ENCODE peak calls at places on chromosomes 16 and 17, in six cellular contexts. One of them, this sample, is unnamed. For H3K27me3, the result is how much of the 10 kb centered on the place peaks cover.

GRCh38 chr17:65593870-65594584 is 32.6 kb upstream of the AXIN2 start:
- DNase-seq in tibial nerve: no peak
- DNase-seq in suprapubic skin: no peak
- DNase-seq in sigmoid colon: no peak
- DNase-seq in ovary: no peak
- DNase-seq in transverse colon: no peak
- DNase-seq in this sample: no peak

GRCh38 chr16:23564964-23565363 is 7.4 kb downstream of the UBFD1 start:
- DNase-seq in tibial nerve: no peak
- DNase-seq in suprapubic skin: no peak
- DNase-seq in sigmoid colon: no peak
- DNase-seq in ovary: no peak
- DNase-seq in transverse colon: no peak
- DNase-seq in this sample: no peak

GRCh38 chr17:28211811-28212210 is 107.2 kb upstream of the TMEM97 start:
- DNase-seq in tibial nerve: no peak
- DNase-seq in suprapubic skin: no peak
- DNase-seq in sigmoid colon: no peak
- DNase-seq in ovary: no peak
- DNase-seq in transverse colon: no peak
- DNase-seq in this sample: no peak

GRCh38 chr16:14454391-14454790 is 175.7 kb downstream of the PARN start:
- DNase-seq in tibial nerve: no peak
- DNase-seq in suprapubic skin: no peak
- DNase-seq in sigmoid colon: no peak
- DNase-seq in ovary: no peak
- DNase-seq in transverse colon: no peak
- DNase-seq in this sample: no peak

GRCh38 chr17:80844418-80844990 is 147.1 kb upstream of the CHMP6 start:
- DNase-seq in tibial nerve: no peak
- DNase-seq in suprapubic skin: no peak
- DNase-seq in sigmoid colon: no peak
- DNase-seq in ovary: no peak
- DNase-seq in transverse colon: no peak
- DNase-seq in this sample: no peak

GRCh38 chr16:2708955-2709587 is 11.0 kb downstream of the PRSS27 start:
- DNase-seq in tibial nerve: no peak
- DNase-seq in suprapubic skin: no peak
- DNase-seq in sigmoid colon: no peak
- DNase-seq in ovary: no peak
- DNase-seq in transverse colon: no peak
- DNase-seq in this sample: no peak

GRCh38 chr17:21523482-21524210 is 147.5 kb downstream of the KCNJ12 start:
- DNase-seq in tibial nerve: no peak
- DNase-seq in suprapubic skin: no peak
- DNase-seq in sigmoid colon: no peak
- DNase-seq in ovary: no peak
- DNase-seq in transverse colon: no peak
- DNase-seq in this sample: no peak

GRCh38 chr16:82651921-82652601 is 25.3 kb downstream of the CDH13 start:
- DNase-seq in tibial nerve: no peak
- DNase-seq in suprapubic skin: no peak
- DNase-seq in sigmoid colon: peak
- DNase-seq in ovary: no peak
- DNase-seq in transverse colon: peak
- DNase-seq in this sample: no peak

GRCh38 chr16:67930191-67930590 is 1.5 kb downstream of the CTRL start:
- DNase-seq in tibial nerve: no peak
- DNase-seq in suprapubic skin: no peak
- DNase-seq in sigmoid colon: peak
- DNase-seq in ovary: no peak
- DNase-seq in transverse colon: no peak
- DNase-seq in this sample: no peak

GRCh38 chr17:10652984-10653680 is 4.0 kb downstream of the MYH3 start:
- DNase-seq in tibial nerve: no peak
- DNase-seq in suprapubic skin: no peak
- DNase-seq in sigmoid colon: no peak
- DNase-seq in ovary: no peak
- DNase-seq in transverse colon: no peak
- DNase-seq in this sample: no peak

GRCh38 chr16:5071341-5071680 is 332 bp upstream of the ALG1 start:
- DNase-seq in tibial nerve: no peak
- DNase-seq in suprapubic skin: no peak
- DNase-seq in sigmoid colon: no peak
- DNase-seq in ovary: no peak
- DNase-seq in transverse colon: no peak
- DNase-seq in this sample: no peak

GRCh38 chr17:1617620-1618174 is 10.9 kb downstream of the SLC43A2 start:
- DNase-seq in tibial nerve: no peak
- DNase-seq in suprapubic skin: no peak
- DNase-seq in sigmoid colon: no peak
- DNase-seq in ovary: peak
- DNase-seq in transverse colon: peak
- DNase-seq in this sample: peak

GRCh38 chr17:45813051-45813731 is 29.1 kb downstream of the CRHR1 start:
- DNase-seq in tibial nerve: no peak
- DNase-seq in suprapubic skin: no peak
- DNase-seq in sigmoid colon: no peak
- DNase-seq in ovary: no peak
- DNase-seq in transverse colon: no peak
- DNase-seq in this sample: no peak

GRCh38 chr17:82648761-82649474 is 674 bp upstream of the WDR45B start:
- DNase-seq in tibial nerve: no peak
- DNase-seq in suprapubic skin: no peak
- DNase-seq in sigmoid colon: peak
- DNase-seq in ovary: peak
- DNase-seq in transverse colon: peak
- DNase-seq in this sample: peak

GRCh38 chr16:88453621-88454314 is 688 bp downstream of the ZFPM1 start:
- DNase-seq in tibial nerve: no peak
- DNase-seq in suprapubic skin: no peak
- DNase-seq in sigmoid colon: no peak
- DNase-seq in ovary: peak
- DNase-seq in transverse colon: no peak
- DNase-seq in this sample: no peak

GRCh38 chr17:71846561-71846960 is 274.3 kb upstream of the SOX9 start:
- DNase-seq in tibial nerve: no peak
- DNase-seq in suprapubic skin: no peak
- DNase-seq in sigmoid colon: no peak
- DNase-seq in ovary: no peak
- DNase-seq in transverse colon: no peak
- DNase-seq in this sample: no peak

GRCh38 chr16:55976815-55977214 is 101.6 kb upstream of the CES5A start:
- DNase-seq in tibial nerve: no peak
- DNase-seq in suprapubic skin: no peak
- DNase-seq in sigmoid colon: no peak
- DNase-seq in ovary: no peak
- DNase-seq in transverse colon: no peak
- DNase-seq in this sample: no peak

GRCh38 chr17:15409721-15410247 is 57.6 kb downstream of the CDRT4 start:
- DNase-seq in tibial nerve: peak
- DNase-seq in suprapubic skin: no peak
- DNase-seq in sigmoid colon: peak
- DNase-seq in ovary: peak
- DNase-seq in transverse colon: peak
- DNase-seq in this sample: no peak

GRCh38 chr17:4914009-4914408 is 11.1 kb upstream of the CHRNE start:
- DNase-seq in tibial nerve: no peak
- DNase-seq in suprapubic skin: no peak
- DNase-seq in sigmoid colon: no peak
- DNase-seq in ovary: no peak
- DNase-seq in transverse colon: no peak
- DNase-seq in this sample: no peak

GRCh38 chr16:59552164-59552563 is 818.0 kb upstream of the GOT2 start:
- DNase-seq in tibial nerve: no peak
- DNase-seq in suprapubic skin: no peak
- DNase-seq in sigmoid colon: no peak
- DNase-seq in ovary: no peak
- DNase-seq in transverse colon: no peak
- DNase-seq in this sample: no peak

GRCh38 chr17:64661731-64661980 is 451 bp downstream of the SMURF2 start:
- DNase-seq in tibial nerve: peak
- DNase-seq in suprapubic skin: no peak
- DNase-seq in sigmoid colon: no peak
- DNase-seq in ovary: peak
- DNase-seq in transverse colon: no peak
- DNase-seq in this sample: no peak

GRCh38 chr17:73635101-73635767 is 9.0 kb downstream of the SDK2 start:
- DNase-seq in tibial nerve: no peak
- DNase-seq in suprapubic skin: no peak
- DNase-seq in sigmoid colon: peak
- DNase-seq in ovary: no peak
- DNase-seq in transverse colon: no peak
- DNase-seq in this sample: no peak

GRCh38 chr17:42944211-42944610 is 20.0 kb downstream of the AARSD1 start:
- DNase-seq in tibial nerve: no peak
- DNase-seq in suprapubic skin: no peak
- DNase-seq in sigmoid colon: no peak
- DNase-seq in ovary: no peak
- DNase-seq in transverse colon: no peak
- DNase-seq in this sample: no peak
- TF ChIP-seq EP300 in tibial nerve: no peak
- TF ChIP-seq EP300 in suprapubic skin: no peak
- TF ChIP-seq EP300 in sigmoid colon: no peak
- TF ChIP-seq EP300 in ovary: no peak
- TF ChIP-seq EP300 in transverse colon: no peak
- TF ChIP-seq EP300 in this sample: no peak

DNA sequence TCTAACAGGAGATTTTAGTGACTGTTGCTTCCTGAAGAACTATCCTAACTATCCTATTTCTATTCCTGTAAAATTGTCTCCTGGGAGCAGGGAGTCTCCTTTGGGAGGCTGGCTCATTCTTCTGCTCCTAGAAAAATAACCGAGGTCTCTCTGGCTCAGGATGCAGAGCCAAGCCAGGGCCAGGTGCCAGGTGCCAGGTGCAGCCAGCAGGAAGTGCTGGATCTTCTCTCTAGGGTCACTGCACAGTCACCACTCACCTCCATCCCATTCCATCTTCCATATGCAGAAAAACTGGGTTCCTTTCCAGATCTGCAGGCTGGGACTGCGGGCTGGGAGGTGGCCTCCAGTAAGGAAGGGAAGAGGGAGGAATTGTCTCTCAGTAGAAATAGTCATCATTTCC is 3.8 kb upstream of the TMC7 start:
- DNase-seq in tibial nerve: no peak
- DNase-seq in suprapubic skin: no peak
- DNase-seq in sigmoid colon: no peak
- DNase-seq in ovary: no peak
- DNase-seq in transverse colon: no peak
- DNase-seq in this sample: peak
- H3K27me3 ChIP-seq in tibial nerve: under half
- H3K27me3 ChIP-seq in suprapubic skin: under half
- H3K27me3 ChIP-seq in sigmoid colon: under half
- H3K27me3 ChIP-seq in ovary: under half
- H3K27me3 ChIP-seq in transverse colon: under half
- H3K27me3 ChIP-seq in this sample: under half

DNA sequence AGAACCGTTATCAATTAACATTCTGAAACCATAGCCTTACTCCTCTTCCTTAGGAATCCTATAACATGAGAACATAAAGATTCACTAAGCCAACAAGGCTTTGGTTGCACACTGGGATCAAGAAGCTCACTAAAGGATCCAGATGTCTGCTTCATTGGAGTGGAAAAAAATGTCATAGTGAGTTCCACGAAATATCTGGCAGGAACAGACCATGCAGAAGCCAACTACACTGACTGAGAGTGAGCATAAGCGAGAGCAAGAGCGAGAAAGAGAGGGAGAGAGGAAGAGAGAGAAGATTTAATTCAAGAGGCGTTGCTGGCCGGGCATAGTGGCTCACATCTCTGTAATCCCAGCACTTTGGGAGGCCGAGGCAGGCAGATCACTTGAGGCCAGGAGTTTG is 13.4 kb upstream of the MEIOC start:
- DNase-seq in tibial nerve: no peak
- DNase-seq in suprapubic skin: no peak
- DNase-seq in sigmoid colon: no peak
- DNase-seq in ovary: no peak
- DNase-seq in transverse colon: no peak
- DNase-seq in this sample: no peak
- TF ChIP-seq EP300 in tibial nerve: no peak
- TF ChIP-seq EP300 in suprapubic skin: no peak
- TF ChIP-seq EP300 in sigmoid colon: no peak
- TF ChIP-seq EP300 in ovary: no peak
- TF ChIP-seq EP300 in transverse colon: no peak
- TF ChIP-seq EP300 in this sample: no peak

GRCh38 chr17:48600244-48601098 is 4.3 kb downstream of the HOXB6 start:
- DNase-seq in tibial nerve: no peak
- DNase-seq in suprapubic skin: no peak
- DNase-seq in sigmoid colon: no peak
- DNase-seq in ovary: no peak
- DNase-seq in transverse colon: peak
- DNase-seq in this sample: no peak

GRCh38 chr17:48599373-48599772 is 5.4 kb downstream of the HOXB6 start:
- DNase-seq in tibial nerve: no peak
- DNase-seq in suprapubic skin: no peak
- DNase-seq in sigmoid colon: no peak
- DNase-seq in ovary: no peak
- DNase-seq in transverse colon: no peak
- DNase-seq in this sample: no peak

GRCh38 chr17:48601184-48601527 is 3.6 kb downstream of the HOXB6 start:
- DNase-seq in tibial nerve: no peak
- DNase-seq in suprapubic skin: no peak
- DNase-seq in sigmoid colon: no peak
- DNase-seq in ovary: no peak
- DNase-seq in transverse colon: no peak
- DNase-seq in this sample: no peak

GRCh38 chr17:48603959-48604769 is 622 bp downstream of the HOXB6 start:
- DNase-seq in tibial nerve: no peak
- DNase-seq in suprapubic skin: no peak
- DNase-seq in sigmoid colon: no peak
- DNase-seq in ovary: no peak
- DNase-seq in transverse colon: peak
- DNase-seq in this sample: no peak

DNA sequence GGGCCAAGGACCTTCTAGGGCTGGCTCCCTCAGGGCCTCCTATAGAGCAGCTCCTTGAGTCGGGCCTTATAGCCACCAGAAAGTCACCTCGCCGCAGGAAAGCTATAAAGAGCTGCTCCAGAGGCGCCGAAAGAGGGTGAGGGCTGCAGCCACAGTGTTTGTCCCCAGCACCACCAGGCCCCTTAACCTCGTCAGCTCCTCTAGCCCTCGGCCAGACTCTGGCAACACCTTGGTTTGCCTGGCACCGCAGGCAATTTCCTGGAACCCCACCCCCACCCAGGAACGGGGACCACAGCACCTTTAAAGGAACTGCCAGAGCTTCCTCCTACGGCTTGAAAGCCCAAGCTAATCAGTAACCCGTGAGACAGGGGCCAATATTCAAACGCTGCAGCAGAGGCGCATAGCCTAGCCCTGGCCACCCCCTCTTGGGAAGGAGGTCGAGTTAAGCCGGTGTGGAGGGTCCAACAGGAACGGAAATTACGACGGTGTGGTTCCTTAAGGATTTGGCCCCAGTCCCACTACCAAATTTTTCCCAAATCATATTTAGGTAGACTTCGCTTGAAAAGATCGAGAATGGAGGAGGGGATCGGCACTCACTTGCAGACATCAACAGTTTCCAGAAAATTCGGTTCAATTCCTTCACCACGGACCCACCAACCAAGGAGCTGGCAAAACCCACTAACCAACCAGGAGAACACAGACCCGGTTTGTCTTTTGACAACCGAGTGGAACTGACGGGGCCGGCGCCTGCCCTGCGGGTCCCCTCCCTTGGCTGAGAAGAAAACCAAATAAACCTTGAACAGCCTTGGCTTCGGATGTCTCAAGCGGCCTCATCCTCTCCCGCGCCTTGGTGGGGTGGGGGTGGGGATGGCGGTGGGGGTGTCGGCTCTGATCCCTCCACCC is 3.0 kb downstream of the HOXB6 start:
- DNase-seq in tibial nerve: no peak
- DNase-seq in suprapubic skin: no peak
- DNase-seq in sigmoid colon: no peak
- DNase-seq in ovary: no peak
- DNase-seq in transverse colon: peak
- DNase-seq in this sample: no peak
- H3K27me3 ChIP-seq in tibial nerve: half or more
- H3K27me3 ChIP-seq in suprapubic skin: half or more
- H3K27me3 ChIP-seq in sigmoid colon: under half
- H3K27me3 ChIP-seq in ovary: under half
- H3K27me3 ChIP-seq in transverse colon: under half
- H3K27me3 ChIP-seq in this sample: half or more

This sample was measured in stomach.